ENCODE peak calls at places on chromosomes 13 and 19, in seven cellular contexts. M is ACHN; P is adrenal gland; N is activated naive CD4-positive, alpha-beta T cell; H is HEK293T; K is NCI-H2081 treated with DMSO at 0.1 percent for 48 hours; E is NCI-H1092. J is an unnamed sample.

GRCh38 chr19:18001837-18002345 is 6.1 kb upstream of the ARRDC2 start:
- DNase-seq in H (no peak), P (no peak), E (no peak), N (no peak), M (no peak), K (no peak), J (no peak)

GRCh38 chr19:51259348-51260245 is 8.7 kb downstream of the SIGLECL1 start:
- DNase-seq in E (peak; percentile 0), N (no peak), P (peak; percentile 20), H (peak; percentile 47), M (peak; percentile 25), K (no peak), J (peak; percentile 27)

GRCh38 chr19:52638601-52639000 is 446 bp upstream of the ZNF83 start:
- DNase-seq in P (peak; percentile 42), K (no peak), M (no peak), N (no peak), H (no peak), E (no peak), J (no peak)

GRCh38 chr13:35512271-35512920 is 35.9 kb upstream of the MAB21L1 start:
- DNase-seq in H (no peak), N (no peak), P (peak; percentile 33), E (no peak), M (peak; percentile 55), K (no peak), J (peak; percentile 97)

GRCh38 chr13:108154421-108154858 is 60.9 kb downstream of the LIG4 start:
- DNase-seq in P (no peak), N (no peak), K (no peak), H (no peak), M (peak; percentile 12), E (no peak), J (peak; percentile 86)

GRCh38 chr19:548841-549830 is 5.3 kb downstream of the GZMM start:
- DNase-seq in M (no peak), K (no peak), N (no peak), H (no peak), E (no peak), P (no peak), J (no peak)

GRCh38 chr19:37362733-37363132 is 8.2 kb upstream of the ZNF527 start:
- DNase-seq in K (no peak), P (no peak), M (peak; percentile 21), E (no peak), H (no peak), N (no peak), J (peak; percentile 62)

GRCh38 chr19:50383307-50383851 is 768 bp upstream of the POLD1 start:
- DNase-seq in K (no peak), P (peak; percentile 50), M (no peak), E (no peak), N (no peak), H (no peak), J (no peak)

GRCh38 chr19:7213628-7214328 is 80.4 kb downstream of the INSR start:
- DNase-seq in H (no peak), M (no peak), P (no peak), N (no peak), E (no peak), K (no peak), J (no peak)

GRCh38 chr19:34226036-34226435 is 28.3 kb upstream of the GARRE1 start:
- DNase-seq in H (no peak), E (no peak), K (no peak), M (no peak), N (no peak), P (no peak), J (no peak)

GRCh38 chr13:100089633-100090032 is 740 bp downstream of the PCCA start:
- DNase-seq in E (no peak), N (no peak), P (no peak), H (no peak), M (peak; percentile 9), K (no peak), J (peak; percentile 12)

GRCh38 chr13:24208314-24208713 is 47.8 kb downstream of the SPATA13 start:
- DNase-seq in H (no peak), P (peak; percentile 88), N (no peak), E (no peak), K (no peak), M (peak; percentile 68), J (no peak)

GRCh38 chr19:42132851-42133528 is 744 bp upstream of the POU2F2 start:
- DNase-seq in P (peak; percentile 43), N (peak; percentile 73), E (peak; percentile 56), M (peak; percentile 51), K (peak; percentile 9), H (peak; percentile 91), J (peak; percentile 44)

GRCh38 chr13:113832631-113833030 is 31.2 kb downstream of the GAS6 start:
- DNase-seq in M (no peak), P (no peak), K (no peak), N (no peak), H (no peak), E (no peak), J (no peak)

GRCh38 chr13:73168226-73168992 is 109.6 kb downstream of the KLF5 start:
- DNase-seq in P (no peak), K (no peak), H (no peak), N (no peak), M (no peak), E (no peak), J (peak; percentile 25)

GRCh38 chr19:918152-918437 is 962 bp downstream of the KISS1R start:
- DNase-seq in K (no peak), N (no peak), E (no peak), P (no peak), M (no peak), H (no peak), J (no peak)

GRCh38 chr13:74575729-74576125 is 441.5 kb upstream of the KLF12 start:
- DNase-seq in M (peak; percentile 8), H (peak; percentile 86), E (peak; percentile 47), N (no peak), P (peak; percentile 79), K (no peak), J (peak; percentile 70)

GRCh38 chr13:20394506-20394905 is 131.2 kb downstream of the CRYL1 start:
- DNase-seq in N (no peak), H (no peak), K (no peak), E (no peak), P (no peak), M (no peak), J (no peak)

GRCh38 chr19:10228925-10229324 is 2.2 kb downstream of the S1PR2 start:
- DNase-seq in E (peak; percentile 33), H (peak; percentile 59), N (no peak), M (peak; percentile 37), K (no peak), P (no peak), J (peak; percentile 57)

GRCh38 chr19:34253711-34254551 is 423 bp upstream of the GARRE1 start:
- DNase-seq in N (peak; percentile 36), K (peak; percentile 15), E (no peak), H (no peak), P (peak; percentile 89), M (peak; percentile 71), J (peak; percentile 93)

GRCh38 chr19:30521937-30522336 is 149.8 kb downstream of the ZNF536 start:
- DNase-seq in E (no peak), H (no peak), K (no peak), M (no peak), N (no peak), P (no peak), J (no peak)

GRCh38 chr19:47102561-47103135 is 10.9 kb downstream of the ZC3H4 start:
- DNase-seq in N (no peak), M (no peak), K (no peak), H (no peak), E (no peak), P (no peak), J (no peak)

GRCh38 chr13:75145926-75146325 is 336.0 kb downstream of the TBC1D4 start:
- DNase-seq in H (no peak), P (no peak), M (no peak), K (no peak), E (no peak), N (no peak), J (no peak)

GRCh38 chr13:73158851-73159250 is 100.0 kb downstream of the KLF5 start:
- DNase-seq in H (no peak), E (no peak), K (no peak), N (no peak), P (no peak), M (peak; percentile 9), J (peak; percentile 49)

GRCh38 chr19:11234486-11235075 is 4.8 kb upstream of the ANGPTL8 start:
- DNase-seq in N (no peak), E (no peak), H (no peak), P (peak; percentile 87), M (no peak), K (no peak), J (no peak)

GRCh38 chr19:52086481-52086880 is 9.1 kb downstream of the ZNF841 start:
- DNase-seq in N (no peak), K (no peak), M (no peak), E (no peak), H (no peak), P (peak; percentile 44), J (no peak)

GRCh38 chr19:5030822-5031221 is 61.9 kb downstream of the KDM4B start:
- DNase-seq in H (no peak), E (no peak), K (no peak), M (no peak), N (no peak), P (no peak), J (no peak)

GRCh38 chr19:1590641-1591397 is 1.8 kb downstream of the MBD3 start:
- DNase-seq in P (no peak), K (no peak), E (no peak), N (no peak), M (peak; percentile 37), H (no peak), J (peak; percentile 31)

GRCh38 chr13:39942177-39942900 is 286.9 kb downstream of the COG6 start:
- DNase-seq in N (no peak), H (no peak), K (no peak), M (no peak), P (no peak), E (no peak), J (no peak)

GRCh38 chr19:10981496-10981895 is 20.7 kb downstream of the SMARCA4 start:
- DNase-seq in M (no peak), K (no peak), H (peak; percentile 33), P (no peak), N (no peak), E (no peak), J (no peak)

GRCh38 chr19:56312337-56312736 is 2.3 kb downstream of the ZSCAN5A start:
- DNase-seq in M (no peak), H (no peak), P (no peak), K (no peak), N (no peak), E (no peak), J (no peak)

GRCh38 chr19:19134687-19135158 is 3.6 kb downstream of the TMEM161A start:
- DNase-seq in N (no peak), E (peak; percentile 22), H (peak; percentile 70), M (no peak), P (peak; percentile 38), K (no peak), J (no peak)

GRCh38 chr13:109088528-109088927 is 459.1 kb downstream of the MYO16 start:
- DNase-seq in P (no peak), K (no peak), E (no peak), N (no peak), M (no peak), H (no peak), J (no peak)

GRCh38 chr13:113816248-113816924 is 47.5 kb downstream of the GAS6 start:
- DNase-seq in P (no peak), K (no peak), E (no peak), N (no peak), M (no peak), H (no peak), J (no peak)

GRCh38 chr19:18002347-18002850 is 5.6 kb upstream of the ARRDC2 start:
- DNase-seq in N (no peak), P (no peak), K (no peak), E (no peak), H (no peak), M (no peak), J (no peak)

GRCh38 chr19:54096642-54097106 is 3.9 kb downstream of the OSCAR start:
- DNase-seq in H (no peak), M (no peak), K (no peak), N (no peak), E (no peak), P (no peak), J (peak; percentile 60)

GRCh38 chr13:99123101-99124045 is 77.3 kb upstream of the UBAC2 start:
- DNase-seq in P (no peak), N (no peak), K (no peak), M (peak; percentile 40), E (no peak), H (no peak), J (no peak)